ENCODE peak calls at places on chromosomes 5 and 9, in eight cellular contexts. One of them, this sample, is unnamed.

GRCh38 chr5:124973613-124974130 is 227.2 kb upstream of the ZNF608 start:
- DNase-seq in NCI-H187 treated with DMSO at 0.1 percent for 48 hours: no peak
- DNase-seq in GM04503: no peak
- DNase-seq in activated effector memory CD4-positive, alpha-beta T cell treated with anti-CD3 and anti-CD28 coated beads, Interleukin-2, amount 50 U/mL, for 16 hours: no peak
- DNase-seq in NCI-H1105 treated with DMSO at 0.1 percent for 48 hours: no peak
- DNase-seq in NCI-H2081: no peak
- DNase-seq in cardiac fibroblast: no peak
- DNase-seq in GF-D8: no peak
- DNase-seq in this sample: no peak

GRCh38 chr5:128574041-128574440 is 36.0 kb upstream of the FBN2 start:
- DNase-seq in NCI-H187 treated with DMSO at 0.1 percent for 48 hours: no peak
- DNase-seq in GM04503: no peak
- DNase-seq in activated effector memory CD4-positive, alpha-beta T cell treated with anti-CD3 and anti-CD28 coated beads, Interleukin-2, amount 50 U/mL, for 16 hours: no peak
- DNase-seq in NCI-H1105 treated with DMSO at 0.1 percent for 48 hours: no peak
- DNase-seq in NCI-H2081: no peak
- DNase-seq in cardiac fibroblast: peak; percentile 50
- DNase-seq in GF-D8: no peak
- DNase-seq in this sample: no peak

GRCh38 chr9:72333758-72334157 is 31.2 kb downstream of the ZFAND5 start:
- DNase-seq in NCI-H187 treated with DMSO at 0.1 percent for 48 hours: no peak
- DNase-seq in GM04503: no peak
- DNase-seq in activated effector memory CD4-positive, alpha-beta T cell treated with anti-CD3 and anti-CD28 coated beads, Interleukin-2, amount 50 U/mL, for 16 hours: no peak
- DNase-seq in NCI-H1105 treated with DMSO at 0.1 percent for 48 hours: no peak
- DNase-seq in NCI-H2081: no peak
- DNase-seq in cardiac fibroblast: no peak
- DNase-seq in GF-D8: no peak
- DNase-seq in this sample: no peak

GRCh38 chr9:101485873-101486692 is 47.6 kb upstream of the RNF20 start:
- DNase-seq in NCI-H187 treated with DMSO at 0.1 percent for 48 hours: no peak
- DNase-seq in GM04503: no peak
- DNase-seq in activated effector memory CD4-positive, alpha-beta T cell treated with anti-CD3 and anti-CD28 coated beads, Interleukin-2, amount 50 U/mL, for 16 hours: no peak
- DNase-seq in NCI-H1105 treated with DMSO at 0.1 percent for 48 hours: peak; percentile 53
- DNase-seq in NCI-H2081: peak; percentile 65
- DNase-seq in cardiac fibroblast: peak; percentile 25
- DNase-seq in GF-D8: no peak
- DNase-seq in this sample: peak; percentile 57

GRCh38 chr5:79486116-79486515 is 27.8 kb downstream of the HOMER1 start:
- DNase-seq in NCI-H187 treated with DMSO at 0.1 percent for 48 hours: no peak
- DNase-seq in GM04503: no peak
- DNase-seq in activated effector memory CD4-positive, alpha-beta T cell treated with anti-CD3 and anti-CD28 coated beads, Interleukin-2, amount 50 U/mL, for 16 hours: no peak
- DNase-seq in NCI-H1105 treated with DMSO at 0.1 percent for 48 hours: no peak
- DNase-seq in NCI-H2081: no peak
- DNase-seq in cardiac fibroblast: peak; percentile 21
- DNase-seq in GF-D8: no peak
- DNase-seq in this sample: no peak

GRCh38 chr5:176611435-176611834 is 1.5 kb upstream of the GPRIN1 start:
- DNase-seq in NCI-H187 treated with DMSO at 0.1 percent for 48 hours: no peak
- DNase-seq in GM04503: no peak
- DNase-seq in activated effector memory CD4-positive, alpha-beta T cell treated with anti-CD3 and anti-CD28 coated beads, Interleukin-2, amount 50 U/mL, for 16 hours: peak; percentile 78
- DNase-seq in NCI-H1105 treated with DMSO at 0.1 percent for 48 hours: no peak
- DNase-seq in NCI-H2081: no peak
- DNase-seq in cardiac fibroblast: peak; percentile 92
- DNase-seq in GF-D8: no peak
- DNase-seq in this sample: no peak

GRCh38 chr5:80921026-80921425 is 39.1 kb upstream of the RASGRF2 start:
- DNase-seq in NCI-H187 treated with DMSO at 0.1 percent for 48 hours: no peak
- DNase-seq in GM04503: no peak
- DNase-seq in activated effector memory CD4-positive, alpha-beta T cell treated with anti-CD3 and anti-CD28 coated beads, Interleukin-2, amount 50 U/mL, for 16 hours: no peak
- DNase-seq in NCI-H1105 treated with DMSO at 0.1 percent for 48 hours: no peak
- DNase-seq in NCI-H2081: no peak
- DNase-seq in cardiac fibroblast: no peak
- DNase-seq in GF-D8: no peak
- DNase-seq in this sample: no peak

GRCh38 chr9:130467371-130467770 is 22.6 kb downstream of the ASS1 start:
- DNase-seq in NCI-H187 treated with DMSO at 0.1 percent for 48 hours: no peak
- DNase-seq in GM04503: no peak
- DNase-seq in activated effector memory CD4-positive, alpha-beta T cell treated with anti-CD3 and anti-CD28 coated beads, Interleukin-2, amount 50 U/mL, for 16 hours: no peak
- DNase-seq in NCI-H1105 treated with DMSO at 0.1 percent for 48 hours: peak; percentile 82
- DNase-seq in NCI-H2081: peak; percentile 43
- DNase-seq in cardiac fibroblast: no peak
- DNase-seq in GF-D8: no peak
- DNase-seq in this sample: peak; percentile 12

GRCh38 chr9:734831-735511 is 106.5 kb upstream of the DMRT1 start:
- DNase-seq in NCI-H187 treated with DMSO at 0.1 percent for 48 hours: no peak
- DNase-seq in GM04503: peak; percentile 98
- DNase-seq in activated effector memory CD4-positive, alpha-beta T cell treated with anti-CD3 and anti-CD28 coated beads, Interleukin-2, amount 50 U/mL, for 16 hours: no peak
- DNase-seq in NCI-H1105 treated with DMSO at 0.1 percent for 48 hours: no peak
- DNase-seq in NCI-H2081: no peak
- DNase-seq in cardiac fibroblast: peak; percentile 97
- DNase-seq in GF-D8: no peak
- DNase-seq in this sample: no peak

GRCh38 chr5:140381351-140381750 is 20.3 kb upstream of the ANKHD1 start:
- DNase-seq in NCI-H187 treated with DMSO at 0.1 percent for 48 hours: no peak
- DNase-seq in GM04503: no peak
- DNase-seq in activated effector memory CD4-positive, alpha-beta T cell treated with anti-CD3 and anti-CD28 coated beads, Interleukin-2, amount 50 U/mL, for 16 hours: no peak
- DNase-seq in NCI-H1105 treated with DMSO at 0.1 percent for 48 hours: no peak
- DNase-seq in NCI-H2081: no peak
- DNase-seq in cardiac fibroblast: no peak
- DNase-seq in GF-D8: no peak
- DNase-seq in this sample: no peak

GRCh38 chr9:75188756-75189155 is 100.4 kb downstream of the OSTF1 start:
- DNase-seq in NCI-H187 treated with DMSO at 0.1 percent for 48 hours: no peak
- DNase-seq in GM04503: no peak
- DNase-seq in activated effector memory CD4-positive, alpha-beta T cell treated with anti-CD3 and anti-CD28 coated beads, Interleukin-2, amount 50 U/mL, for 16 hours: no peak
- DNase-seq in NCI-H1105 treated with DMSO at 0.1 percent for 48 hours: no peak
- DNase-seq in NCI-H2081: no peak
- DNase-seq in cardiac fibroblast: no peak
- DNase-seq in GF-D8: no peak
- DNase-seq in this sample: no peak

GRCh38 chr5:56264417-56265025 is 31.4 kb upstream of the ANKRD55 start:
- DNase-seq in NCI-H187 treated with DMSO at 0.1 percent for 48 hours: no peak
- DNase-seq in GM04503: no peak
- DNase-seq in activated effector memory CD4-positive, alpha-beta T cell treated with anti-CD3 and anti-CD28 coated beads, Interleukin-2, amount 50 U/mL, for 16 hours: peak; percentile 65
- DNase-seq in NCI-H1105 treated with DMSO at 0.1 percent for 48 hours: peak; percentile 40
- DNase-seq in NCI-H2081: peak; percentile 11
- DNase-seq in cardiac fibroblast: peak; percentile 66
- DNase-seq in GF-D8: no peak
- DNase-seq in this sample: peak; percentile 33

GRCh38 chr9:85038061-85038460 is 368.5 kb downstream of the NTRK2 start:
- DNase-seq in NCI-H187 treated with DMSO at 0.1 percent for 48 hours: no peak
- DNase-seq in GM04503: no peak
- DNase-seq in activated effector memory CD4-positive, alpha-beta T cell treated with anti-CD3 and anti-CD28 coated beads, Interleukin-2, amount 50 U/mL, for 16 hours: no peak
- DNase-seq in NCI-H1105 treated with DMSO at 0.1 percent for 48 hours: no peak
- DNase-seq in NCI-H2081: no peak
- DNase-seq in cardiac fibroblast: no peak
- DNase-seq in GF-D8: no peak
- DNase-seq in this sample: no peak

GRCh38 chr5:172453986-172454354 is 355 bp downstream of the SH3PXD2B start:
- DNase-seq in NCI-H187 treated with DMSO at 0.1 percent for 48 hours: no peak
- DNase-seq in GM04503: no peak
- DNase-seq in activated effector memory CD4-positive, alpha-beta T cell treated with anti-CD3 and anti-CD28 coated beads, Interleukin-2, amount 50 U/mL, for 16 hours: peak; percentile 63
- DNase-seq in NCI-H1105 treated with DMSO at 0.1 percent for 48 hours: peak; percentile 39
- DNase-seq in NCI-H2081: peak; percentile 10
- DNase-seq in cardiac fibroblast: peak; percentile 22
- DNase-seq in GF-D8: no peak
- DNase-seq in this sample: no peak

GRCh38 chr9:68508547-68508946 is 32.1 kb downstream of the TMEM252 start:
- DNase-seq in NCI-H187 treated with DMSO at 0.1 percent for 48 hours: no peak
- DNase-seq in GM04503: no peak
- DNase-seq in activated effector memory CD4-positive, alpha-beta T cell treated with anti-CD3 and anti-CD28 coated beads, Interleukin-2, amount 50 U/mL, for 16 hours: no peak
- DNase-seq in NCI-H1105 treated with DMSO at 0.1 percent for 48 hours: no peak
- DNase-seq in NCI-H2081: no peak
- DNase-seq in cardiac fibroblast: no peak
- DNase-seq in GF-D8: no peak
- DNase-seq in this sample: no peak

GRCh38 chr5:54383941-54384340 is 71.6 kb upstream of the HSPB3 start:
- DNase-seq in NCI-H187 treated with DMSO at 0.1 percent for 48 hours: no peak
- DNase-seq in GM04503: no peak
- DNase-seq in activated effector memory CD4-positive, alpha-beta T cell treated with anti-CD3 and anti-CD28 coated beads, Interleukin-2, amount 50 U/mL, for 16 hours: no peak
- DNase-seq in NCI-H1105 treated with DMSO at 0.1 percent for 48 hours: no peak
- DNase-seq in NCI-H2081: no peak
- DNase-seq in cardiac fibroblast: no peak
- DNase-seq in GF-D8: no peak
- DNase-seq in this sample: no peak

GRCh38 chr9:90641868-90642558 is 611 bp downstream of the DIRAS2 start:
- DNase-seq in NCI-H187 treated with DMSO at 0.1 percent for 48 hours: no peak
- DNase-seq in GM04503: no peak
- DNase-seq in activated effector memory CD4-positive, alpha-beta T cell treated with anti-CD3 and anti-CD28 coated beads, Interleukin-2, amount 50 U/mL, for 16 hours: no peak
- DNase-seq in NCI-H1105 treated with DMSO at 0.1 percent for 48 hours: no peak
- DNase-seq in NCI-H2081: no peak
- DNase-seq in cardiac fibroblast: no peak
- DNase-seq in GF-D8: no peak
- DNase-seq in this sample: peak; percentile 26

GRCh38 chr9:125235805-125236534 is 5.2 kb downstream of the HSPA5 start:
- DNase-seq in NCI-H187 treated with DMSO at 0.1 percent for 48 hours: no peak
- DNase-seq in GM04503: no peak
- DNase-seq in activated effector memory CD4-positive, alpha-beta T cell treated with anti-CD3 and anti-CD28 coated beads, Interleukin-2, amount 50 U/mL, for 16 hours: no peak
- DNase-seq in NCI-H1105 treated with DMSO at 0.1 percent for 48 hours: no peak
- DNase-seq in NCI-H2081: no peak
- DNase-seq in cardiac fibroblast: no peak
- DNase-seq in GF-D8: no peak
- DNase-seq in this sample: no peak

GRCh38 chr5:124906339-124907097 is 160.1 kb upstream of the ZNF608 start:
- DNase-seq in NCI-H187 treated with DMSO at 0.1 percent for 48 hours: no peak
- DNase-seq in GM04503: peak; percentile 35
- DNase-seq in activated effector memory CD4-positive, alpha-beta T cell treated with anti-CD3 and anti-CD28 coated beads, Interleukin-2, amount 50 U/mL, for 16 hours: no peak
- DNase-seq in NCI-H1105 treated with DMSO at 0.1 percent for 48 hours: peak; percentile 67
- DNase-seq in NCI-H2081: peak; percentile 67
- DNase-seq in cardiac fibroblast: peak; percentile 85
- DNase-seq in GF-D8: no peak
- DNase-seq in this sample: peak; percentile 24

GRCh38 chr9:93810028-93810971 is 144.9 kb downstream of the BARX1 start:
- DNase-seq in NCI-H187 treated with DMSO at 0.1 percent for 48 hours: no peak
- DNase-seq in GM04503: no peak
- DNase-seq in activated effector memory CD4-positive, alpha-beta T cell treated with anti-CD3 and anti-CD28 coated beads, Interleukin-2, amount 50 U/mL, for 16 hours: peak; percentile 61
- DNase-seq in NCI-H1105 treated with DMSO at 0.1 percent for 48 hours: no peak
- DNase-seq in NCI-H2081: no peak
- DNase-seq in cardiac fibroblast: no peak
- DNase-seq in GF-D8: no peak
- DNase-seq in this sample: no peak

GRCh38 chr9:133636902-133637301 is 739 bp downstream of the DBH start:
- DNase-seq in NCI-H187 treated with DMSO at 0.1 percent for 48 hours: no peak
- DNase-seq in GM04503: no peak
- DNase-seq in activated effector memory CD4-positive, alpha-beta T cell treated with anti-CD3 and anti-CD28 coated beads, Interleukin-2, amount 50 U/mL, for 16 hours: no peak
- DNase-seq in NCI-H1105 treated with DMSO at 0.1 percent for 48 hours: no peak
- DNase-seq in NCI-H2081: no peak
- DNase-seq in cardiac fibroblast: no peak
- DNase-seq in GF-D8: no peak
- DNase-seq in this sample: no peak

GRCh38 chr5:18068851-18069250 is 434.6 kb downstream of the TAF11L14 start:
- DNase-seq in NCI-H187 treated with DMSO at 0.1 percent for 48 hours: no peak
- DNase-seq in GM04503: no peak
- DNase-seq in activated effector memory CD4-positive, alpha-beta T cell treated with anti-CD3 and anti-CD28 coated beads, Interleukin-2, amount 50 U/mL, for 16 hours: no peak
- DNase-seq in NCI-H1105 treated with DMSO at 0.1 percent for 48 hours: no peak
- DNase-seq in NCI-H2081: no peak
- DNase-seq in cardiac fibroblast: no peak
- DNase-seq in GF-D8: no peak
- DNase-seq in this sample: no peak

GRCh38 chr9:107425110-107426025 is 64.2 kb downstream of the KLF4 start:
- DNase-seq in NCI-H187 treated with DMSO at 0.1 percent for 48 hours: no peak
- DNase-seq in GM04503: no peak
- DNase-seq in activated effector memory CD4-positive, alpha-beta T cell treated with anti-CD3 and anti-CD28 coated beads, Interleukin-2, amount 50 U/mL, for 16 hours: peak; percentile 78
- DNase-seq in NCI-H1105 treated with DMSO at 0.1 percent for 48 hours: no peak
- DNase-seq in NCI-H2081: no peak
- DNase-seq in cardiac fibroblast: peak; percentile 63
- DNase-seq in GF-D8: no peak
- DNase-seq in this sample: peak; percentile 4

GRCh38 chr5:53479656-53480473 is 564 bp upstream of the FST start:
- DNase-seq in NCI-H187 treated with DMSO at 0.1 percent for 48 hours: no peak
- DNase-seq in GM04503: no peak
- DNase-seq in activated effector memory CD4-positive, alpha-beta T cell treated with anti-CD3 and anti-CD28 coated beads, Interleukin-2, amount 50 U/mL, for 16 hours: peak; percentile 65
- DNase-seq in NCI-H1105 treated with DMSO at 0.1 percent for 48 hours: peak; percentile 30
- DNase-seq in NCI-H2081: no peak
- DNase-seq in cardiac fibroblast: peak; percentile 51
- DNase-seq in GF-D8: no peak
- DNase-seq in this sample: peak; percentile 58

GRCh38 chr5:180467576-180467975 is 26.6 kb upstream of the CNOT6 start:
- DNase-seq in NCI-H187 treated with DMSO at 0.1 percent for 48 hours: no peak
- DNase-seq in GM04503: no peak
- DNase-seq in activated effector memory CD4-positive, alpha-beta T cell treated with anti-CD3 and anti-CD28 coated beads, Interleukin-2, amount 50 U/mL, for 16 hours: peak; percentile 37
- DNase-seq in NCI-H1105 treated with DMSO at 0.1 percent for 48 hours: no peak
- DNase-seq in NCI-H2081: no peak
- DNase-seq in cardiac fibroblast: no peak
- DNase-seq in GF-D8: no peak
- DNase-seq in this sample: no peak

GRCh38 chr5:143775258-143775657 is 36.7 kb upstream of the HMHB1 start:
- DNase-seq in NCI-H187 treated with DMSO at 0.1 percent for 48 hours: no peak
- DNase-seq in GM04503: no peak
- DNase-seq in activated effector memory CD4-positive, alpha-beta T cell treated with anti-CD3 and anti-CD28 coated beads, Interleukin-2, amount 50 U/mL, for 16 hours: no peak
- DNase-seq in NCI-H1105 treated with DMSO at 0.1 percent for 48 hours: no peak
- DNase-seq in NCI-H2081: no peak
- DNase-seq in cardiac fibroblast: peak; percentile 71
- DNase-seq in GF-D8: no peak
- DNase-seq in this sample: no peak

GRCh38 chr9:106218427-106218826 is 524.1 kb downstream of the TMEM38B start:
- DNase-seq in NCI-H187 treated with DMSO at 0.1 percent for 48 hours: no peak
- DNase-seq in GM04503: no peak
- DNase-seq in activated effector memory CD4-positive, alpha-beta T cell treated with anti-CD3 and anti-CD28 coated beads, Interleukin-2, amount 50 U/mL, for 16 hours: no peak
- DNase-seq in NCI-H1105 treated with DMSO at 0.1 percent for 48 hours: no peak
- DNase-seq in NCI-H2081: no peak
- DNase-seq in cardiac fibroblast: no peak
- DNase-seq in GF-D8: no peak
- DNase-seq in this sample: no peak

This sample was measured in NCI-H510A treated with DMSO at 0.1 percent for 48 hours.